ENCODE peak calls at places on chromosome 22, in seven cellular contexts. X is psoas muscle, U is prostate gland, T is neural progenitor cell, Y is tibial nerve, C is upper lobe of right lung, M is PC-9. Q is an unnamed sample.

GRCh38 chr22:41725510-41726110 is 26.3 kb downstream of the MEI1 start:
- DNase-seq in U (no peak), M (peak; percentile 89), T (no peak), Y (no peak), X (no peak), C (no peak), Q (no peak)

GRCh38 chr22:41682033-41682807 is 6.4 kb downstream of the SNU13 start:
- DNase-seq in C (peak; percentile 92), T (peak; percentile 83), Y (peak; percentile 82), M (peak; percentile 64), U (peak; percentile 72), X (peak; percentile 94), Q (peak; percentile 80)

GRCh38 chr22:39374801-39375200 is 24.8 kb upstream of the TAB1 start:
- DNase-seq in U (no peak), T (no peak), C (no peak), Y (no peak), M (no peak), X (no peak), Q (no peak)

GRCh38 chr22:28142361-28142801 is 223.3 kb upstream of the PITPNB start:
- DNase-seq in T (peak; percentile 10), X (no peak), M (peak; percentile 63), Y (peak; percentile 48), U (peak; percentile 12), C (no peak), Q (no peak)

GRCh38 chr22:43861529-43861928 is 784 bp downstream of the SULT4A1 start:
- DNase-seq in U (no peak), T (no peak), Y (no peak), X (peak; percentile 8), M (no peak), C (no peak), Q (no peak)

GRCh38 chr22:45994516-45995404 is 17.8 kb upstream of the WNT7B start:
- DNase-seq in C (peak; percentile 92), Y (peak; percentile 91), U (peak; percentile 65), M (peak; percentile 52), X (peak; percentile 93), T (peak; percentile 77), Q (peak; percentile 75)

GRCh38 chr22:17056058-17056457 is 28.7 kb upstream of the IL17RA start:
- DNase-seq in C (no peak), Y (no peak), T (no peak), U (no peak), X (no peak), M (no peak), Q (no peak)

GRCh38 chr22:42313804-42314581 is 43.5 kb upstream of the TCF20 start:
- DNase-seq in T (peak; percentile 91), Y (no peak), U (peak; percentile 60), M (peak; percentile 96), C (no peak), X (no peak), Q (peak; percentile 84)

GRCh38 chr22:37198290-37199102 is 10.4 kb upstream of the C1QTNF6 start:
- DNase-seq in X (peak; percentile 93), M (peak; percentile 81), U (peak; percentile 86), Y (peak; percentile 91), C (peak; percentile 94), T (peak; percentile 88), Q (peak; percentile 79)

GRCh38 chr22:35521358-35522264 is 19.0 kb upstream of the RASD2 start:
- DNase-seq in U (no peak), T (no peak), C (no peak), Y (no peak), X (no peak), M (no peak), Q (no peak)

GRCh38 chr22:35518781-35519180 is 21.9 kb upstream of the RASD2 start:
- DNase-seq in X (no peak), T (no peak), C (no peak), M (no peak), U (no peak), Y (no peak), Q (no peak)

GRCh38 chr22:35517207-35517606 is 23.4 kb upstream of the RASD2 start:
- DNase-seq in M (no peak), T (no peak), X (no peak), U (no peak), Y (no peak), C (no peak), Q (no peak)

GRCh38 chr22:35517769-35518530 is 22.7 kb upstream of the RASD2 start:
- DNase-seq in U (no peak), M (no peak), X (no peak), Y (no peak), C (no peak), T (no peak), Q (no peak)

GRCh38 chr22:35519306-35520000 is 21.2 kb upstream of the RASD2 start:
- DNase-seq in U (no peak), C (no peak), Y (no peak), T (no peak), X (no peak), M (no peak), Q (no peak)
- H3K27ac ChIP-seq in U (no peak overlapping the region), C (no peak overlapping the region), Y (no peak overlapping the region), T (no peak overlapping the region), X (no peak overlapping the region), M (no peak overlapping the region), Q (no peak overlapping the region)

DNA sequence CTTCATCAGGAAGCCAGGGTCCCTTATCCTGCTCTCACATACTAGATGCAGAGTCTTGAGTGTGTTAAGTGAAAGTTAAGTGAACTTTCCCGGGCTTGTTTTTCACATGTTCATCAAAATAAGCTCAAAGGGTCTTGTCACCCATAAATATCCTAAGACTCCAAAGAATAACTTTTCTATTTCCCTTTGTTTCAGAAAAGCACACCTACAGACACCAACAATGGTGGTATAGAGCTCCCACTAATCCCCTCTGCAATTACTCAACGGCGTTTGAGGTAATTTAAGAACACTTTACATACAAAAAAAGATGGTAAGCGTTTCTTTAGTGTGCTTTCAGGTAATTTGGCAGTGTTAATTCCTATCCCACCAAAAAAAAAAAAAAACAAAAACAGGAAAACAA is 2.5 kb downstream of the PRR14L start:
- DNase-seq in C (no peak), Y (no peak), X (no peak), T (peak; percentile 66), U (no peak), M (no peak), Q (no peak)
- H3K27ac ChIP-seq in C (no peak overlapping the region), Y (no peak overlapping the region), X (no peak overlapping the region), T (peak overlapping the region; percentile 96), U (no peak overlapping the region), M (no peak overlapping the region), Q (no peak overlapping the region)

GRCh38 chr22:38212442-38212841 is 10.6 kb downstream of the MAFF start:
- DNase-seq in X (no peak), U (no peak), M (no peak), T (no peak), Y (no peak), C (no peak), Q (no peak)

GRCh38 chr22:38208549-38209097 is 6.8 kb downstream of the MAFF start:
- DNase-seq in U (no peak), M (no peak), Y (no peak), C (no peak), X (peak; percentile 43), T (no peak), Q (no peak)

GRCh38 chr22:38214248-38215056 is 12.7 kb downstream of the MAFF start:
- DNase-seq in U (peak; percentile 42), Y (no peak), M (no peak), C (peak; percentile 88), T (peak; percentile 88), X (peak; percentile 86), Q (peak; percentile 71)

GRCh38 chr22:38213319-38214247 is 11.8 kb downstream of the MAFF start:
- DNase-seq in C (no peak), U (no peak), Y (no peak), T (no peak), X (no peak), M (no peak), Q (no peak)

DNA sequence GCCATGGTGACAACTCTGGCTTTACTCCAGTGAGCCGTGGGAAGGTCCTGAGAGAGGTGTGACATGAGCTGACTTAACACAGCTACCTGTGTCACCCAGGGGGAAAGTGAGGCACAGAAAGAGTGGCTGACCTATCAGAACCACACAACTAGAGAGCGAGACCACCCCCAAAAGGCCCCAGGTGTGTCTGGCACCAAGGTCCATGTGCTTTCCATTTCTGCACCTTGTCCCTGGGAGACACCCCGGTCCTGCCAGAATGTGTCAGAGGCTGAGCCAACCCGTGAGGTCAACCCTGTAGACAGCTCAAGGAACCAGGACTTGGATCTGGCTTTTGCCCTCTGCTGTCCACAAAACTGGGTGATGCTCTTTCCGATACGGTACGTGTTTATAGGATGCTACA is 9.8 kb downstream of the MAFF start:
- DNase-seq in C (no peak), U (no peak), X (no peak), M (no peak), T (no peak), Y (no peak), Q (no peak)
- H3K27ac ChIP-seq in C (no peak overlapping the region), U (no peak overlapping the region), X (no peak overlapping the region), M (no peak overlapping the region), T (no peak overlapping the region), Y (no peak overlapping the region), Q (no peak overlapping the region)

GRCh38 chr22:31867386-31868153 is 76.8 kb upstream of the YWHAH start:
- DNase-seq in C (no peak), X (no peak), T (no peak), M (peak; percentile 66), Y (no peak), U (no peak), Q (no peak)
- H3K27ac ChIP-seq in C (no peak overlapping the region), X (no peak overlapping the region), T (no peak overlapping the region), M (peak overlapping the region; percentile 5), Y (no peak overlapping the region), U (no peak overlapping the region), Q (no peak overlapping the region)